ENCODE peak calls at places on chromosomes 7 and 10, in six cellular contexts. One of them, this sample, is unnamed.

GRCh38 chr7:113267271-113267670 is 148.9 kb upstream of the SMIM30 start:
- DNase-seq in cardiac muscle cell: no peak
- DNase-seq in stomach: no peak
- DNase-seq in mucosa of descending colon: no peak
- DNase-seq in tibial nerve: no peak
- DNase-seq in Caco-2: no peak
- DNase-seq in this sample: no peak

GRCh38 chr7:82247814-82248433 is 195.7 kb downstream of the CACNA2D1 start:
- DNase-seq in cardiac muscle cell: no peak
- DNase-seq in stomach: no peak
- DNase-seq in mucosa of descending colon: no peak
- DNase-seq in tibial nerve: no peak
- DNase-seq in Caco-2: no peak
- DNase-seq in this sample: peak; percentile 13

GRCh38 chr10:7258948-7259523 is 151.8 kb downstream of the SFMBT2 start:
- DNase-seq in cardiac muscle cell: no peak
- DNase-seq in stomach: no peak
- DNase-seq in mucosa of descending colon: no peak
- DNase-seq in tibial nerve: no peak
- DNase-seq in Caco-2: no peak
- DNase-seq in this sample: peak; percentile 61

GRCh38 chr7:48280100-48280499 is 108.8 kb downstream of the ABCA13 start:
- DNase-seq in cardiac muscle cell: no peak
- DNase-seq in stomach: no peak
- DNase-seq in mucosa of descending colon: no peak
- DNase-seq in tibial nerve: peak; percentile 13
- DNase-seq in Caco-2: no peak
- DNase-seq in this sample: no peak

GRCh38 chr10:87740232-87740631 is 77.8 kb downstream of the ATAD1 start:
- DNase-seq in cardiac muscle cell: no peak
- DNase-seq in stomach: no peak
- DNase-seq in mucosa of descending colon: no peak
- DNase-seq in tibial nerve: no peak
- DNase-seq in Caco-2: no peak
- DNase-seq in this sample: peak; percentile 53

GRCh38 chr7:128421384-128421783 is 11.6 kb upstream of the IMPDH1 start:
- DNase-seq in cardiac muscle cell: no peak
- DNase-seq in stomach: no peak
- DNase-seq in mucosa of descending colon: no peak
- DNase-seq in tibial nerve: no peak
- DNase-seq in Caco-2: no peak
- DNase-seq in this sample: no peak

GRCh38 chr7:74482629-74483401 is 29.1 kb downstream of the GTF2IRD1 start:
- DNase-seq in cardiac muscle cell: no peak
- DNase-seq in stomach: no peak
- DNase-seq in mucosa of descending colon: no peak
- DNase-seq in tibial nerve: peak; percentile 64
- DNase-seq in Caco-2: peak; percentile 60
- DNase-seq in this sample: no peak

GRCh38 chr7:21261627-21262564 is 166.0 kb upstream of the SP4 start:
- DNase-seq in cardiac muscle cell: peak; percentile 65
- DNase-seq in stomach: peak; percentile 33
- DNase-seq in mucosa of descending colon: peak; percentile 25
- DNase-seq in tibial nerve: no peak
- DNase-seq in Caco-2: peak; percentile 71
- DNase-seq in this sample: peak; percentile 65

GRCh38 chr10:23419657-23420319 is 19.1 kb upstream of the OTUD1 start:
- DNase-seq in cardiac muscle cell: no peak
- DNase-seq in stomach: no peak
- DNase-seq in mucosa of descending colon: no peak
- DNase-seq in tibial nerve: no peak
- DNase-seq in Caco-2: no peak
- DNase-seq in this sample: no peak

GRCh38 chr7:158431055-158431940 is 156.3 kb downstream of the PTPRN2 start:
- DNase-seq in cardiac muscle cell: no peak
- DNase-seq in stomach: no peak
- DNase-seq in mucosa of descending colon: no peak
- DNase-seq in tibial nerve: no peak
- DNase-seq in Caco-2: no peak
- DNase-seq in this sample: no peak

GRCh38 chr7:129906700-129907099 is 46.1 kb downstream of the UBE2H start:
- DNase-seq in cardiac muscle cell: no peak
- DNase-seq in stomach: no peak
- DNase-seq in mucosa of descending colon: no peak
- DNase-seq in tibial nerve: no peak
- DNase-seq in Caco-2: peak; percentile 16
- DNase-seq in this sample: peak; percentile 97

GRCh38 chr10:133394801-133395221 is 854 bp downstream of the MTG1 start:
- DNase-seq in cardiac muscle cell: no peak
- DNase-seq in stomach: peak; percentile 24
- DNase-seq in mucosa of descending colon: no peak
- DNase-seq in tibial nerve: no peak
- DNase-seq in Caco-2: no peak
- DNase-seq in this sample: peak; percentile 22

GRCh38 chr10:103789771-103790201 is 65.6 kb downstream of the SH3PXD2A start:
- DNase-seq in cardiac muscle cell: no peak
- DNase-seq in stomach: peak; percentile 81
- DNase-seq in mucosa of descending colon: peak; percentile 79
- DNase-seq in tibial nerve: no peak
- DNase-seq in Caco-2: no peak
- DNase-seq in this sample: peak; percentile 91

GRCh38 chr10:132181691-132182425 is 4.9 kb upstream of the DPYSL4 start:
- DNase-seq in cardiac muscle cell: no peak
- DNase-seq in stomach: no peak
- DNase-seq in mucosa of descending colon: no peak
- DNase-seq in tibial nerve: no peak
- DNase-seq in Caco-2: no peak
- DNase-seq in this sample: no peak

GRCh38 chr10:133590970-133591359 is 25.6 kb upstream of the SYCE1 start:
- DNase-seq in cardiac muscle cell: no peak
- DNase-seq in stomach: no peak
- DNase-seq in mucosa of descending colon: no peak
- DNase-seq in tibial nerve: no peak
- DNase-seq in Caco-2: no peak
- DNase-seq in this sample: no peak

GRCh38 chr7:95776561-95777185 is 4.3 kb downstream of the DYNC1I1 start:
- DNase-seq in cardiac muscle cell: no peak
- DNase-seq in stomach: no peak
- DNase-seq in mucosa of descending colon: no peak
- DNase-seq in tibial nerve: no peak
- DNase-seq in Caco-2: no peak
- DNase-seq in this sample: no peak

DNA sequence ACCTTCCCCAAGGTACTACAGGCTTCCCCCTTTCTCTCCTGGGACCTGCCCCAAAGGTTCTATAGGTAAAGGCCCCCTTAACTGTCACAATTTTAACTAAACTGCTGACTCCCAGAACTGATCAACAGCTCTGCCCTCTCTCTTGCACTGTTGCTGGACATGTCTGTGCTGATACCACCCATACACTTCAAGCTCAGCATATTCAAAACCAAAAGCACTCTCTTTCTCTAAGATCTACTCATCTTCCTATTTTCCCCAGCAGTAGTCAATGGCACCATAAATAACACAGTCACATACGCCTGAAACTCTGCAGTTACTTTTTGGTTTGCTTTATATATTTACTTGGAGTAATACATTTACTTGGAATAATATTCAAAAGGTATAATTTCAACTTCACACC is 12.3 kb downstream of the OSBPL3 start:
- DNase-seq in cardiac muscle cell: no peak
- DNase-seq in stomach: no peak
- DNase-seq in mucosa of descending colon: no peak
- DNase-seq in tibial nerve: no peak
- DNase-seq in Caco-2: no peak
- DNase-seq in this sample: no peak
- H3K9me3 ChIP-seq in cardiac muscle cell: no peaks in the 10 kb centered on the region
- H3K9me3 ChIP-seq in stomach: no peaks in the 10 kb centered on the region
- H3K9me3 ChIP-seq in mucosa of descending colon: no peaks in the 10 kb centered on the region
- H3K9me3 ChIP-seq in tibial nerve: no peaks in the 10 kb centered on the region
- H3K9me3 ChIP-seq in Caco-2: no peaks in the 10 kb centered on the region
- H3K9me3 ChIP-seq in this sample: no peaks in the 10 kb centered on the region

DNA sequence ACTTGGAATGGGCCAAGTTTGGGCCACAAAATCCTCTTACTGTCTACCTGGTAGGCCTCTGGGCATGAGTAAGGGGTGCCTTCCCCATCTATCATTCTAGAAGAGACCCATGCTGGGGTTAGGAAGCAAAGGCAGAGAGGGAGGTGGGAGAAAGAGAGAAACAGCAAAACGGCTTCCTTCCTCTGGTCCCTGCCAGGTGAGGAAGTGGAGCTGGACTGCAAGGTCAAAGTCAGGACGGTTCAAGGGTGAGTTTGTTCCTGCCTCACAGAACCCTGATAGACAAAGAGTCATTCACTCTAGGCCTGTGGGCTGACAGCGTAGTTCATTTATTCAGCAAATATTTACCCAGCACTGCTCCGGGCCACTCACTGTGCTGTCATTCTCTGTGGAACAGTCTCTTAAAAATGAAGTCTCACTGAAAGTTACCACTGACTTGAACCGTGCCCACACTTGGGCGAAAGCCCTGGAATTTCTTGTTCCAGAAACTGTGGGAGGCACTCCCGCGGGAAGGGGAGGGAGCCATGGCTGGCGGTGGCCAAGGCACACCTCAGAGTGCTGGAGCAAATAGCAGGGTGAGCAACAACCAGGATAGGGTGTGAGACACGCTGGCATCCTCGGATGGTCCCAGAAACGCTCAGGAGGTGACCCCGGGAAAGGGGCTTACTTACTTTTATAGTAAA is 26.2 kb upstream of the ECHDC3 start:
- DNase-seq in cardiac muscle cell: no peak
- DNase-seq in stomach: peak; percentile 87
- DNase-seq in mucosa of descending colon: peak; percentile 77
- DNase-seq in tibial nerve: no peak
- DNase-seq in Caco-2: peak; percentile 50
- DNase-seq in this sample: peak; percentile 79
- H3K4me3 ChIP-seq in cardiac muscle cell: no peak overlapping the region
- H3K4me3 ChIP-seq in stomach: no peak overlapping the region
- H3K4me3 ChIP-seq in mucosa of descending colon: no peak overlapping the region
- H3K4me3 ChIP-seq in tibial nerve: no peak overlapping the region
- H3K4me3 ChIP-seq in Caco-2: no peak overlapping the region
- H3K4me3 ChIP-seq in this sample: no peak overlapping the region

GRCh38 chr7:147708871-147709270 is 881.7 kb upstream of the C7orf33 start:
- DNase-seq in cardiac muscle cell: no peak
- DNase-seq in stomach: no peak
- DNase-seq in mucosa of descending colon: no peak
- DNase-seq in tibial nerve: no peak
- DNase-seq in Caco-2: no peak
- DNase-seq in this sample: no peak
- H3K9me3 ChIP-seq in cardiac muscle cell: no peaks in the 10 kb centered on the region
- H3K9me3 ChIP-seq in stomach: peaks cover 17% of the 10 kb centered on the region
- H3K9me3 ChIP-seq in mucosa of descending colon: peaks cover 9% of the 10 kb centered on the region
- H3K9me3 ChIP-seq in tibial nerve: no peaks in the 10 kb centered on the region
- H3K9me3 ChIP-seq in Caco-2: peaks cover 4% of the 10 kb centered on the region
- H3K9me3 ChIP-seq in this sample: peaks cover 2% of the 10 kb centered on the region

DNA sequence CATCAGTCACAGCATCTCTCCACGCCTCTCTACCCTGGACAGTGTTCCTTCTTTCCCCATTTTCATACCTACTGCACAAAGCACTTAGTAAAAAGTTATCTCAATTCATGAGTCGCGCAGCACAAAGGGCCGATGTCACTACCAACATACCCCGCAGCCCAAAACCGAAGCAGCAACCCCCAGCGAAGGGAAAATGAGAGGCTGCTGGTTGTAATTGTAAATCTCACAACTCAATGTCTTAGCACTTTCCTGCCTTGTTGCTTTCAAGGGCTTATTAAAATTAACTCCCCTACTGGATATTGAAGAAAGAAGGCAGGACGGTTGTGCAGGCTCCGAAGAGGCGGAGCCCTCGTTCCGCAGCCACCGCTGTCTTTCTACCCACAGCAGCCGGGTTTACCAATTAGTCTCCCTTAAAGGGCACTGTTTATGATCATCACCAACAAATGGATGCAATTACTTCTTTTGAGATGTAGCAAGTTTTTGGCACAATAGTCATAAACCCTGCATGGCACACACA is 6.5 kb downstream of the DIP2C start:
- DNase-seq in cardiac muscle cell: no peak
- DNase-seq in stomach: no peak
- DNase-seq in mucosa of descending colon: no peak
- DNase-seq in tibial nerve: no peak
- DNase-seq in Caco-2: no peak
- DNase-seq in this sample: no peak
- H3K4me3 ChIP-seq in cardiac muscle cell: no peak overlapping the region
- H3K4me3 ChIP-seq in stomach: peak overlapping the region; percentile 8
- H3K4me3 ChIP-seq in mucosa of descending colon: no peak overlapping the region
- H3K4me3 ChIP-seq in tibial nerve: no peak overlapping the region
- H3K4me3 ChIP-seq in Caco-2: no peak overlapping the region
- H3K4me3 ChIP-seq in this sample: no peak overlapping the region

GRCh38 chr10:106942035-106942662 is 222.4 kb downstream of the SORCS1 start:
- DNase-seq in cardiac muscle cell: no peak
- DNase-seq in stomach: no peak
- DNase-seq in mucosa of descending colon: no peak
- DNase-seq in tibial nerve: peak; percentile 50
- DNase-seq in Caco-2: no peak
- DNase-seq in this sample: no peak
- H3K9me3 ChIP-seq in cardiac muscle cell: no peaks in the 10 kb centered on the region
- H3K9me3 ChIP-seq in stomach: no peaks in the 10 kb centered on the region
- H3K9me3 ChIP-seq in mucosa of descending colon: no peaks in the 10 kb centered on the region
- H3K9me3 ChIP-seq in tibial nerve: no peaks in the 10 kb centered on the region
- H3K9me3 ChIP-seq in Caco-2: no peaks in the 10 kb centered on the region
- H3K9me3 ChIP-seq in this sample: no peaks in the 10 kb centered on the region

GRCh38 chr7:102093599-102094001 is 193.1 kb upstream of the SH2B2 start:
- DNase-seq in cardiac muscle cell: no peak
- DNase-seq in stomach: no peak
- DNase-seq in mucosa of descending colon: peak; percentile 59
- DNase-seq in tibial nerve: no peak
- DNase-seq in Caco-2: no peak
- DNase-seq in this sample: peak; percentile 46
- H3K4me3 ChIP-seq in cardiac muscle cell: no peak overlapping the region
- H3K4me3 ChIP-seq in stomach: no peak overlapping the region
- H3K4me3 ChIP-seq in mucosa of descending colon: no peak overlapping the region
- H3K4me3 ChIP-seq in tibial nerve: no peak overlapping the region
- H3K4me3 ChIP-seq in Caco-2: no peak overlapping the region
- H3K4me3 ChIP-seq in this sample: no peak overlapping the region

DNA sequence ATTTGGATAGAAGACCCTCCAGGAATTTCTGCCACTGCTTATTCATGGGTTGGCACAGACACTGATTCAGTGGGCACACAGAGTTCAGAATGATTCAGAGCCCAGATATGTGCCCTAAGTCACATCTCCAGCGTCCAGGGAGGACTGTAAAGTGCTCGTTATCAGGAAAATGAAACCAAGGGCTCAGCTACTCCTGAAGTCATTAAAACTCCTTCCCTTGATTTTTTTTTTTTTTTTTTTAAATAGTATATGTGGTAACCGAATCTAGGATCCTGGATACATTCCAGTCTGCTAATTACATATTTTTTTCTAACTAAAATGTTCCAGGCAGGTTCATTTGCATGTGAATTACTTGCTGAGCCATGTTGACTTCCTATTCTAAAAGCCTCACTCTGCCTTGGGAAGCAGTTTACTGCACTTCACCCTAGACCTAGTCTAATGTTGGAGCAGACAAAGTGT is 34.7 kb downstream of the MET start:
- DNase-seq in cardiac muscle cell: no peak
- DNase-seq in stomach: no peak
- DNase-seq in mucosa of descending colon: no peak
- DNase-seq in tibial nerve: no peak
- DNase-seq in Caco-2: no peak
- DNase-seq in this sample: peak; percentile 81
- H3K9me3 ChIP-seq in cardiac muscle cell: no peaks in the 10 kb centered on the region
- H3K9me3 ChIP-seq in stomach: no peaks in the 10 kb centered on the region
- H3K9me3 ChIP-seq in mucosa of descending colon: no peaks in the 10 kb centered on the region
- H3K9me3 ChIP-seq in tibial nerve: no peaks in the 10 kb centered on the region
- H3K9me3 ChIP-seq in Caco-2: no peaks in the 10 kb centered on the region
- H3K9me3 ChIP-seq in this sample: no peaks in the 10 kb centered on the region